ENCODE peak calls at places on chromosomes 12 and 14, in five cellular contexts. One of them, this sample, is unnamed.

GRCh38 chr12:49261726-49262125 is 3.2 kb upstream of the TUBA1C start:
- DNase-seq in transverse colon: no peak
- DNase-seq in ovary: no peak
- DNase-seq in stomach: no peak
- DNase-seq in K562: no peak
- DNase-seq in this sample: no peak

GRCh38 chr12:44876554-44877275 is 600 bp upstream of the NELL2 start:
- DNase-seq in transverse colon: no peak
- DNase-seq in ovary: no peak
- DNase-seq in stomach: no peak
- DNase-seq in K562: peak; percentile 23
- DNase-seq in this sample: no peak

GRCh38 chr12:47801170-47801903 is 18.4 kb downstream of the HDAC7 start:
- DNase-seq in transverse colon: no peak
- DNase-seq in ovary: no peak
- DNase-seq in stomach: no peak
- DNase-seq in K562: no peak
- DNase-seq in this sample: no peak

GRCh38 chr12:1993871-1994371 is 10.3 kb downstream of the DCP1B start:
- DNase-seq in transverse colon: peak; percentile 60
- DNase-seq in ovary: no peak
- DNase-seq in stomach: no peak
- DNase-seq in K562: no peak
- DNase-seq in this sample: no peak

GRCh38 chr12:65867428-65867827 is 43.1 kb downstream of the HMGA2 start:
- DNase-seq in transverse colon: no peak
- DNase-seq in ovary: no peak
- DNase-seq in stomach: no peak
- DNase-seq in K562: no peak
- DNase-seq in this sample: no peak

GRCh38 chr12:88248606-88249005 is 106.5 kb downstream of the TMTC3 start:
- DNase-seq in transverse colon: no peak
- DNase-seq in ovary: no peak
- DNase-seq in stomach: no peak
- DNase-seq in K562: no peak
- DNase-seq in this sample: no peak

GRCh38 chr12:116662612-116663144 is 75.2 kb downstream of the SPRING1 start:
- DNase-seq in transverse colon: peak; percentile 28
- DNase-seq in ovary: peak; percentile 74
- DNase-seq in stomach: no peak
- DNase-seq in K562: no peak
- DNase-seq in this sample: no peak

GRCh38 chr12:5166976-5167375 is 123.3 kb downstream of the KCNA5 start:
- DNase-seq in transverse colon: no peak
- DNase-seq in ovary: no peak
- DNase-seq in stomach: no peak
- DNase-seq in K562: no peak
- DNase-seq in this sample: no peak

GRCh38 chr14:52106853-52107252 is 38.0 kb upstream of the NID2 start:
- DNase-seq in transverse colon: no peak
- DNase-seq in ovary: no peak
- DNase-seq in stomach: no peak
- DNase-seq in K562: no peak
- DNase-seq in this sample: no peak

GRCh38 chr14:105858676-105859025 is 332.3 kb downstream of the TMEM121 start:
- DNase-seq in transverse colon: peak; percentile 4
- DNase-seq in ovary: peak; percentile 8
- DNase-seq in stomach: no peak
- DNase-seq in K562: no peak
- DNase-seq in this sample: peak; percentile 46

GRCh38 chr14:22176930-22177329 is 412.1 kb downstream of the DAD1 start:
- DNase-seq in transverse colon: no peak
- DNase-seq in ovary: no peak
- DNase-seq in stomach: no peak
- DNase-seq in K562: no peak
- DNase-seq in this sample: no peak

GRCh38 chr14:80930836-80931389 is 10.6 kb downstream of the CEP128 start:
- DNase-seq in transverse colon: peak; percentile 33
- DNase-seq in ovary: no peak
- DNase-seq in stomach: no peak
- DNase-seq in K562: no peak
- DNase-seq in this sample: no peak

GRCh38 chr14:79583738-79584405 is 627.4 kb downstream of the DIO2 start:
- DNase-seq in transverse colon: no peak
- DNase-seq in ovary: no peak
- DNase-seq in stomach: no peak
- DNase-seq in K562: no peak
- DNase-seq in this sample: no peak

GRCh38 chr14:58092231-58092630 is 59.8 kb downstream of the ARMH4 start:
- DNase-seq in transverse colon: no peak
- DNase-seq in ovary: no peak
- DNase-seq in stomach: no peak
- DNase-seq in K562: no peak
- DNase-seq in this sample: no peak

GRCh38 chr12:67269632-67270578 is 747 bp downstream of the CAND1 start:
- DNase-seq in transverse colon: peak; percentile 54
- DNase-seq in ovary: peak; percentile 73
- DNase-seq in stomach: peak; percentile 52
- DNase-seq in K562: peak; percentile 43
- DNase-seq in this sample: peak; percentile 80

GRCh38 chr12:85823436-85824179 is 12.6 kb downstream of the RASSF9 start:
- DNase-seq in transverse colon: no peak
- DNase-seq in ovary: no peak
- DNase-seq in stomach: no peak
- DNase-seq in K562: no peak
- DNase-seq in this sample: no peak

GRCh38 chr14:77912754-77913556 is 113.0 kb downstream of the ADCK1 start:
- DNase-seq in transverse colon: no peak
- DNase-seq in ovary: no peak
- DNase-seq in stomach: no peak
- DNase-seq in K562: no peak
- DNase-seq in this sample: peak; percentile 27

GRCh38 chr12:75722714-75723200 is 211.3 kb upstream of the KRR1 start:
- DNase-seq in transverse colon: peak; percentile 31
- DNase-seq in ovary: no peak
- DNase-seq in stomach: no peak
- DNase-seq in K562: peak; percentile 15
- DNase-seq in this sample: peak; percentile 80

GRCh38 chr12:124917841-124918621 is 3.6 kb upstream of the UBC start:
- DNase-seq in transverse colon: no peak
- DNase-seq in ovary: no peak
- DNase-seq in stomach: no peak
- DNase-seq in K562: no peak
- DNase-seq in this sample: peak; percentile 59

GRCh38 chr12:121520586-121521086 is 60.2 kb downstream of the KDM2B start:
- DNase-seq in transverse colon: no peak
- DNase-seq in ovary: no peak
- DNase-seq in stomach: no peak
- DNase-seq in K562: peak; percentile 50
- DNase-seq in this sample: no peak

GRCh38 chr12:69388371-69388770 is 28.8 kb downstream of the YEATS4 start:
- DNase-seq in transverse colon: no peak
- DNase-seq in ovary: no peak
- DNase-seq in stomach: no peak
- DNase-seq in K562: no peak
- DNase-seq in this sample: no peak

GRCh38 chr12:29771786-29772185 is 12.0 kb downstream of the TMTC1 start:
- DNase-seq in transverse colon: no peak
- DNase-seq in ovary: no peak
- DNase-seq in stomach: no peak
- DNase-seq in K562: no peak
- DNase-seq in this sample: no peak

GRCh38 chr14:49692191-49692757 is 646 bp upstream of the KLHDC1 start:
- DNase-seq in transverse colon: no peak
- DNase-seq in ovary: no peak
- DNase-seq in stomach: no peak
- DNase-seq in K562: no peak
- DNase-seq in this sample: no peak

GRCh38 chr12:14567311-14568195 is at the start of gene PLBD1:
- DNase-seq in transverse colon: peak; percentile 71
- DNase-seq in ovary: peak; percentile 63
- DNase-seq in stomach: peak; percentile 77
- DNase-seq in K562: peak; percentile 51
- DNase-seq in this sample: peak; percentile 71

GRCh38 chr12:56758728-56759269 is 4.3 kb upstream of the HSD17B6 start:
- DNase-seq in transverse colon: no peak
- DNase-seq in ovary: no peak
- DNase-seq in stomach: no peak
- DNase-seq in K562: no peak
- DNase-seq in this sample: no peak

GRCh38 chr14:95233702-95234241 is 76.4 kb upstream of the DICER1 start:
- DNase-seq in transverse colon: peak; percentile 61
- DNase-seq in ovary: no peak
- DNase-seq in stomach: no peak
- DNase-seq in K562: no peak
- DNase-seq in this sample: no peak

GRCh38 chr12:60752589-60752988 is 1156.8 kb downstream of the SLC16A7 start:
- DNase-seq in transverse colon: no peak
- DNase-seq in ovary: no peak
- DNase-seq in stomach: no peak
- DNase-seq in K562: no peak
- DNase-seq in this sample: no peak

GRCh38 chr14:75317148-75317547 is 38.5 kb downstream of the FOS start:
- DNase-seq in transverse colon: no peak
- DNase-seq in ovary: no peak
- DNase-seq in stomach: no peak
- DNase-seq in K562: no peak
- DNase-seq in this sample: no peak

GRCh38 chr14:75322746-75323145 is 44.1 kb downstream of the FOS start:
- DNase-seq in transverse colon: no peak
- DNase-seq in ovary: no peak
- DNase-seq in stomach: no peak
- DNase-seq in K562: no peak
- DNase-seq in this sample: no peak

GRCh38 chr14:75315143-75315542 is 36.5 kb downstream of the FOS start:
- DNase-seq in transverse colon: peak; percentile 43
- DNase-seq in ovary: no peak
- DNase-seq in stomach: peak; percentile 54
- DNase-seq in K562: no peak
- DNase-seq in this sample: no peak

GRCh38 chr14:75319021-75319420 is 40.4 kb downstream of the FOS start:
- DNase-seq in transverse colon: no peak
- DNase-seq in ovary: no peak
- DNase-seq in stomach: no peak
- DNase-seq in K562: no peak
- DNase-seq in this sample: no peak

DNA sequence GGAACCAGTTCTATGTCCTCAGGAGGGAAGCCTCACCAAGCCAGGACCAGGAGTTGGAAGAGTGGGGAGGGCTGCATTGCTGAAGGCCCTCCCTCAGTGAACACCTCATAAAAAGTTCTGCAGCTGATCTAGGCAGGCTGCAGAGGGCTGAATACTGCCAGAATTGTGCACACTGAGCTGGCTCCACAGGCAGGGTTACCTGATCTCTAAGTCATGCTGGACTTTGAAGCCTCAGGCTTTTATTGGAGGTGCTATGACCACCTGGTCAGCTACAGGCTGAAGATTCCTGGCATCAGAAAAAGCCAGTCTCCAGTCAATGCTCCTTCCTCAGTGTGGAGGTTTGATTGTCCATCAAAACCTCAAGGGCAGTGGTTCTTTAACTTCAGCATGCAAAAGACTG is 39.7 kb downstream of the FOS start:
- DNase-seq in transverse colon: no peak
- DNase-seq in ovary: no peak
- DNase-seq in stomach: no peak
- DNase-seq in K562: no peak
- DNase-seq in this sample: no peak
- H3K4me3 ChIP-seq in transverse colon: no peak overlapping the region
- H3K4me3 ChIP-seq in ovary: no peak overlapping the region
- H3K4me3 ChIP-seq in stomach: no peak overlapping the region
- H3K4me3 ChIP-seq in K562: no peak overlapping the region
- H3K4me3 ChIP-seq in this sample: no peak overlapping the region

GRCh38 chr14:84254205-84254788 is 1275.6 kb upstream of the FLRT2 start:
- DNase-seq in transverse colon: no peak
- DNase-seq in ovary: no peak
- DNase-seq in stomach: no peak
- DNase-seq in K562: no peak
- DNase-seq in this sample: no peak
- TF ChIP-seq EP300 in transverse colon: no peak
- TF ChIP-seq EP300 in ovary: no peak
- TF ChIP-seq EP300 in stomach: no peak
- TF ChIP-seq EP300 in K562: no peak
- TF ChIP-seq EP300 in this sample: no peak

GRCh38 chr12:54022960-54023884 is 5.0 kb upstream of the HOXC6 start:
- DNase-seq in transverse colon: no peak
- DNase-seq in ovary: peak; percentile 30
- DNase-seq in stomach: no peak
- DNase-seq in K562: no peak
- DNase-seq in this sample: no peak
- H3K4me3 ChIP-seq in transverse colon: no peak overlapping the region
- H3K4me3 ChIP-seq in ovary: no peak overlapping the region
- H3K4me3 ChIP-seq in stomach: no peak overlapping the region
- H3K4me3 ChIP-seq in K562: no peak overlapping the region
- H3K4me3 ChIP-seq in this sample: peak overlapping the region; percentile 49

GRCh38 chr14:31357279-31357678 is 63.1 kb downstream of the HEATR5A start:
- DNase-seq in transverse colon: no peak
- DNase-seq in ovary: no peak
- DNase-seq in stomach: no peak
- DNase-seq in K562: no peak
- DNase-seq in this sample: no peak
- TF ChIP-seq EP300 in transverse colon: no peak
- TF ChIP-seq EP300 in ovary: no peak
- TF ChIP-seq EP300 in stomach: no peak
- TF ChIP-seq EP300 in K562: no peak
- TF ChIP-seq EP300 in this sample: no peak

DNA sequence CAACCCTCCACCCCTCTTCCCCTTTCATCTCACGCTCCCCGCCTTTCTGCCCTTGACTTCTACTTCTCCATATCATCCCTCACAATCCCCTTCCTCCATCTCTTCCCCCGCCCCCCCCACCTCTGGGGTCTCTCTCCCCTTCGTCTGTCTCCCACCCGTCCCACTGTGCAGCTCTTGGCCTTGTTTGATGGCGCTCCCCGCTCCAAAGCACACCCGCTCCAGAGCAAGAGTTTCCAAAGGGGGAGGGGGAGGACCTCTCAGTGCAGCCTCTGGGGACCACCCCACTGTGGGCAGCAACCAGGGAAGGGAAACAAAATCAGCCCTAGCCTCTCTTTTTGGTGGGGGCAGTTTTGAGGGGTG is 774 bp downstream of the CHGA start:
- DNase-seq in transverse colon: no peak
- DNase-seq in ovary: no peak
- DNase-seq in stomach: no peak
- DNase-seq in K562: no peak
- DNase-seq in this sample: no peak
- H3K4me3 ChIP-seq in transverse colon: no peak overlapping the region
- H3K4me3 ChIP-seq in ovary: no peak overlapping the region
- H3K4me3 ChIP-seq in stomach: no peak overlapping the region
- H3K4me3 ChIP-seq in K562: no peak overlapping the region
- H3K4me3 ChIP-seq in this sample: no peak overlapping the region